ENCODE peak calls at places on chromosomes 3 and 15, in nine cellular contexts. Z is brain microvascular endothelial cell, C is cardiac fibroblast, R is stomach, N is OCI-LY7, W is A172, H is G401, U is right atrium auricular region, I is posterior cingulate gyrus. T is an unnamed sample.

GRCh38 chr3:138417559-138417982 is 16.8 kb upstream of the ESYT3 start:
- DNase-seq in Z (peak; percentile 78), C (peak; percentile 86), R (peak; percentile 82), N (peak; percentile 68), W (peak; percentile 82), H (peak; percentile 90), U (peak; percentile 80), I (peak; percentile 55), T (peak; percentile 87)

GRCh38 chr3:183688869-183689268 is 8.7 kb upstream of the YEATS2 start:
- DNase-seq in Z (no peak), C (no peak), R (no peak), N (no peak), W (no peak), H (no peak), U (no peak), I (no peak), T (peak; percentile 27)

GRCh38 chr3:64214002-64214696 is 11.1 kb downstream of the PRICKLE2 start:
- DNase-seq in Z (peak; percentile 51), C (peak; percentile 78), R (peak; percentile 59), N (no peak), W (peak; percentile 62), H (no peak), U (peak; percentile 69), I (no peak), T (peak; percentile 57)

GRCh38 chr3:130997291-130997690 is 29.3 kb downstream of the ASTE1 start:
- DNase-seq in Z (no peak), C (peak; percentile 41), R (no peak), N (no peak), W (no peak), H (no peak), U (no peak), I (no peak), T (peak; percentile 29)

GRCh38 chr3:44929782-44930181 is 46.2 kb downstream of the ZDHHC3 start:
- DNase-seq in Z (no peak), C (no peak), R (no peak), N (no peak), W (no peak), H (no peak), U (no peak), I (no peak), T (no peak)

GRCh38 chr15:27137127-27137526 is 166.1 kb downstream of the GABRG3 start:
- DNase-seq in Z (no peak), C (no peak), R (no peak), N (no peak), W (no peak), H (no peak), U (no peak), I (no peak), T (no peak)

GRCh38 chr3:114320251-114320650 is 26.4 kb downstream of the TIGIT start:
- DNase-seq in Z (no peak), C (peak; percentile 79), R (no peak), N (no peak), W (no peak), H (no peak), U (no peak), I (no peak), T (no peak)

GRCh38 chr3:180804871-180805430 is 107.5 kb upstream of the FXR1 start:
- DNase-seq in Z (peak; percentile 37), C (peak; percentile 74), R (no peak), N (no peak), W (peak; percentile 49), H (peak; percentile 30), U (no peak), I (no peak), T (peak; percentile 70)

GRCh38 chr3:1971780-1972179 is 126.9 kb upstream of the CNTN4 start:
- DNase-seq in Z (peak; percentile 3), C (peak; percentile 34), R (no peak), N (no peak), W (no peak), H (no peak), U (no peak), I (no peak), T (no peak)

GRCh38 chr3:142363936-142364467 is 83.8 kb downstream of the XRN1 start:
- DNase-seq in Z (no peak), C (no peak), R (no peak), N (no peak), W (no peak), H (no peak), U (no peak), I (no peak), T (no peak)

GRCh38 chr15:56963719-56964118 is 45.3 kb downstream of the TCF12 start:
- DNase-seq in Z (no peak), C (peak; percentile 28), R (no peak), N (no peak), W (no peak), H (no peak), U (no peak), I (no peak), T (no peak)

GRCh38 chr3:137764001-137764433 is at the start of gene SOX14:
- DNase-seq in Z (no peak), C (no peak), R (peak; percentile 67), N (no peak), W (no peak), H (no peak), U (no peak), I (no peak), T (no peak)

GRCh38 chr15:75307778-75308390 is 25.2 kb downstream of the GOLGA6D start:
- DNase-seq in Z (peak; percentile 18), C (peak; percentile 38), R (peak; percentile 69), N (peak; percentile 37), W (peak; percentile 33), H (peak; percentile 14), U (no peak), I (no peak), T (peak; percentile 72)

GRCh38 chr15:31302778-31303433 is 23.7 kb upstream of the KLF13 start:
- DNase-seq in Z (no peak), C (no peak), R (no peak), N (peak; percentile 71), W (no peak), H (no peak), U (no peak), I (no peak), T (no peak)

GRCh38 chr15:90946941-90947576 is 7.6 kb upstream of the RCCD1 start:
- DNase-seq in Z (no peak), C (no peak), R (no peak), N (no peak), W (no peak), H (no peak), U (no peak), I (no peak), T (no peak)

GRCh38 chr3:197592361-197593045 is 36.7 kb upstream of the BDH1 start:
- DNase-seq in Z (no peak), C (no peak), R (no peak), N (no peak), W (no peak), H (no peak), U (peak; percentile 26), I (no peak), T (no peak)

GRCh38 chr3:123157598-123158287 is 44.0 kb upstream of the SEC22A start:
- DNase-seq in Z (no peak), C (no peak), R (peak; percentile 80), N (no peak), W (no peak), H (no peak), U (no peak), I (no peak), T (no peak)

GRCh38 chr15:93247466-93248121 is 158.6 kb upstream of the RGMA start:
- DNase-seq in Z (no peak), C (no peak), R (no peak), N (no peak), W (no peak), H (no peak), U (no peak), I (no peak), T (no peak)

GRCh38 chr3:72520690-72521308 is 327.4 kb downstream of the SHQ1 start:
- DNase-seq in Z (peak; percentile 25), C (peak; percentile 57), R (no peak), N (no peak), W (peak; percentile 49), H (no peak), U (no peak), I (no peak), T (peak; percentile 56)

GRCh38 chr3:29889230-29889629 is 608.4 kb downstream of the RBMS3 start:
- DNase-seq in Z (peak; percentile 44), C (peak; percentile 64), R (no peak), N (no peak), W (no peak), H (no peak), U (no peak), I (no peak), T (no peak)

GRCh38 chr15:81002254-81003022 is 1.7 kb downstream of the TLNRD1 start:
- DNase-seq in Z (no peak), C (no peak), R (no peak), N (no peak), W (no peak), H (no peak), U (no peak), I (no peak), T (no peak)

GRCh38 chr3:147117631-147118030 is 288.7 kb downstream of the ZIC4 start:
- DNase-seq in Z (no peak), C (no peak), R (no peak), N (no peak), W (no peak), H (peak; percentile 63), U (no peak), I (no peak), T (no peak)

GRCh38 chr15:93614446-93615104 is 525.6 kb upstream of the RGMA start:
- DNase-seq in Z (no peak), C (no peak), R (no peak), N (no peak), W (no peak), H (no peak), U (no peak), I (no peak), T (no peak)

GRCh38 chr15:71115567-71116351 is 488 bp downstream of the THSD4 start:
- DNase-seq in Z (peak; percentile 41), C (peak; percentile 65), R (peak; percentile 66), N (no peak), W (peak; percentile 36), H (no peak), U (no peak), I (no peak), T (no peak)

GRCh38 chr3:170734043-170734736 is 135.8 kb downstream of the RPL22L1 start:
- DNase-seq in Z (no peak), C (no peak), R (no peak), N (no peak), W (no peak), H (no peak), U (no peak), I (no peak), T (no peak)

GRCh38 chr3:56815571-56815970 is 13.8 kb upstream of the ARHGEF3 start:
- DNase-seq in Z (no peak), C (no peak), R (no peak), N (no peak), W (no peak), H (no peak), U (no peak), I (no peak), T (no peak)

GRCh38 chr3:25690768-25691548 is 26.3 kb upstream of the TOP2B start:
- DNase-seq in Z (no peak), C (no peak), R (no peak), N (no peak), W (no peak), H (no peak), U (no peak), I (no peak), T (no peak)

GRCh38 chr3:4309476-4310121 is 6.4 kb downstream of the SETMAR start:
- DNase-seq in Z (no peak), C (no peak), R (no peak), N (no peak), W (no peak), H (no peak), U (no peak), I (no peak), T (no peak)

GRCh38 chr3:102791641-102792589 is 357.1 kb downstream of the ZPLD1 start:
- DNase-seq in Z (no peak), C (no peak), R (no peak), N (no peak), W (no peak), H (no peak), U (no peak), I (no peak), T (peak; percentile 3)

GRCh38 chr3:72375237-72376154 is 472.7 kb downstream of the SHQ1 start:
- DNase-seq in Z (no peak), C (no peak), R (no peak), N (no peak), W (no peak), H (no peak), U (no peak), I (no peak), T (no peak)

GRCh38 chr15:98548172-98548971 is 100.0 kb upstream of the IGF1R start:
- DNase-seq in Z (peak; percentile 50), C (peak; percentile 23), R (peak; percentile 44), N (no peak), W (peak; percentile 51), H (peak; percentile 46), U (peak; percentile 78), I (peak; percentile 41), T (peak; percentile 91)

T was measured in H4.